ENCODE peak calls at places on chromosome 12, in seven cellular contexts. I is CD4-positive, alpha-beta T cell; H is caudate nucleus; Z is ovary; M is brain microvascular endothelial cell; B is hepatocyte; T is fibroblast of lung. W is an unnamed sample.
A peak's percentile ranks its signal among the peaks of the same experiment; 100 is the strongest.

GRCh38 chr12:2358986-2359658 is 306.3 kb downstream of the CACNA1C start:
- DNase-seq in I (no peak), H (no peak), Z (no peak), M (no peak), B (no peak), T (no peak), W (peak; percentile 57)

GRCh38 chr12:112801055-112801454 is 9.5 kb downstream of the RPH3A start:
- DNase-seq in I (no peak), H (no peak), Z (no peak), M (no peak), B (no peak), T (no peak), W (no peak)

GRCh38 chr12:103839893-103840292 is 1.1 kb downstream of the NT5DC3 start:
- DNase-seq in I (no peak), H (no peak), Z (no peak), M (no peak), B (no peak), T (no peak), W (no peak)

GRCh38 chr12:53063708-53064612 is 14.1 kb downstream of the TNS2 start:
- DNase-seq in I (no peak), H (no peak), Z (peak; percentile 71), M (peak; percentile 69), B (peak; percentile 15), T (peak; percentile 91), W (peak; percentile 44)

GRCh38 chr12:89474615-89475014 is 50.0 kb downstream of the GALNT4 start:
- DNase-seq in I (no peak), H (no peak), Z (no peak), M (no peak), B (no peak), T (no peak), W (no peak)

GRCh38 chr12:127273621-127274020 is 993.3 kb upstream of the TMEM132C start:
- DNase-seq in I (no peak), H (no peak), Z (no peak), M (peak; percentile 17), B (no peak), T (no peak), W (no peak)

GRCh38 chr12:95994476-95994875 is 1.7 kb downstream of the HAL start:
- DNase-seq in I (no peak), H (no peak), Z (no peak), M (no peak), B (no peak), T (no peak), W (peak; percentile 28)

GRCh38 chr12:72271741-72272661 is at the start of gene TRHDE:
- DNase-seq in I (no peak), H (no peak), Z (peak; percentile 66), M (peak; percentile 20), B (peak; percentile 71), T (peak; percentile 71), W (peak; percentile 92)

GRCh38 chr12:126545411-126545810 is 1480.2 kb downstream of the AACS start:
- DNase-seq in I (no peak), H (no peak), Z (no peak), M (no peak), B (no peak), T (no peak), W (no peak)

GRCh38 chr12:60231301-60231700 is 635.5 kb downstream of the SLC16A7 start:
- DNase-seq in I (no peak), H (no peak), Z (no peak), M (no peak), B (no peak), T (no peak), W (no peak)

GRCh38 chr12:63445266-63445665 is 223.0 kb downstream of the DPY19L2 start:
- DNase-seq in I (no peak), H (no peak), Z (no peak), M (no peak), B (no peak), T (no peak), W (no peak)

GRCh38 chr12:124941170-124941527 is 26.7 kb upstream of the UBC start:
- DNase-seq in I (no peak), H (no peak), Z (no peak), M (no peak), B (no peak), T (no peak), W (no peak)

GRCh38 chr12:74977832-74978481 is 231.7 kb downstream of the KCNC2 start:
- DNase-seq in I (no peak), H (no peak), Z (no peak), M (no peak), B (no peak), T (no peak), W (no peak)

GRCh38 chr12:27733052-27733656 is 22.5 kb downstream of the MRPS35 start:
- DNase-seq in I (peak; percentile 19), H (no peak), Z (no peak), M (peak; percentile 43), B (peak; percentile 45), T (peak; percentile 62), W (peak; percentile 58)

GRCh38 chr12:60704171-60704914 is 1108.5 kb downstream of the SLC16A7 start:
- DNase-seq in I (no peak), H (no peak), Z (no peak), M (peak; percentile 22), B (no peak), T (no peak), W (no peak)

GRCh38 chr12:30457621-30458289 is 237.9 kb downstream of the IPO8 start:
- DNase-seq in I (no peak), H (no peak), Z (no peak), M (peak; percentile 63), B (peak; percentile 71), T (peak; percentile 92), W (no peak)

GRCh38 chr12:43858096-43858495 is 22.2 kb downstream of the TMEM117 start:
- DNase-seq in I (no peak), H (no peak), Z (no peak), M (no peak), B (no peak), T (no peak), W (no peak)

GRCh38 chr12:124442772-124443445 is 124.5 kb downstream of the NCOR2 start:
- DNase-seq in I (no peak), H (no peak), Z (no peak), M (no peak), B (no peak), T (no peak), W (no peak)

GRCh38 chr12:116882742-116883141 is 1.5 kb upstream of the HRK start:
- DNase-seq in I (no peak), H (no peak), Z (no peak), M (peak; percentile 22), B (no peak), T (peak; percentile 53), W (peak; percentile 61)

GRCh38 chr12:24749171-24749570 is 199.7 kb downstream of the BCAT1 start:
- DNase-seq in I (no peak), H (no peak), Z (no peak), M (no peak), B (no peak), T (no peak), W (no peak)

GRCh38 chr12:116317986-116318737 is 40.7 kb upstream of the MED13L start:
- DNase-seq in I (no peak), H (no peak), Z (peak; percentile 26), M (no peak), B (no peak), T (no peak), W (no peak)

GRCh38 chr12:110109037-110109836 is 14.9 kb upstream of the IFT81 start:
- DNase-seq in I (no peak), H (no peak), Z (peak; percentile 71), M (peak; percentile 99), B (peak; percentile 74), T (peak; percentile 100), W (peak; percentile 87)
- H3K27ac ChIP-seq in I (no peak overlapping the region), H (no peak overlapping the region), Z (peak overlapping the region; percentile 81), M (peak overlapping the region; percentile 99), B (peak overlapping the region; percentile 90), T (peak overlapping the region; percentile 90), W (peak overlapping the region; percentile 66)

GRCh38 chr12:109421355-109422087 is 55.6 kb downstream of the KCTD10 start:
- DNase-seq in I (no peak), H (no peak), Z (no peak), M (no peak), B (no peak), T (no peak), W (no peak)
- H3K27ac ChIP-seq in I (no peak overlapping the region), H (no peak overlapping the region), Z (no peak overlapping the region), M (no peak overlapping the region), B (no peak overlapping the region), T (no peak overlapping the region), W (no peak overlapping the region)

DNA sequence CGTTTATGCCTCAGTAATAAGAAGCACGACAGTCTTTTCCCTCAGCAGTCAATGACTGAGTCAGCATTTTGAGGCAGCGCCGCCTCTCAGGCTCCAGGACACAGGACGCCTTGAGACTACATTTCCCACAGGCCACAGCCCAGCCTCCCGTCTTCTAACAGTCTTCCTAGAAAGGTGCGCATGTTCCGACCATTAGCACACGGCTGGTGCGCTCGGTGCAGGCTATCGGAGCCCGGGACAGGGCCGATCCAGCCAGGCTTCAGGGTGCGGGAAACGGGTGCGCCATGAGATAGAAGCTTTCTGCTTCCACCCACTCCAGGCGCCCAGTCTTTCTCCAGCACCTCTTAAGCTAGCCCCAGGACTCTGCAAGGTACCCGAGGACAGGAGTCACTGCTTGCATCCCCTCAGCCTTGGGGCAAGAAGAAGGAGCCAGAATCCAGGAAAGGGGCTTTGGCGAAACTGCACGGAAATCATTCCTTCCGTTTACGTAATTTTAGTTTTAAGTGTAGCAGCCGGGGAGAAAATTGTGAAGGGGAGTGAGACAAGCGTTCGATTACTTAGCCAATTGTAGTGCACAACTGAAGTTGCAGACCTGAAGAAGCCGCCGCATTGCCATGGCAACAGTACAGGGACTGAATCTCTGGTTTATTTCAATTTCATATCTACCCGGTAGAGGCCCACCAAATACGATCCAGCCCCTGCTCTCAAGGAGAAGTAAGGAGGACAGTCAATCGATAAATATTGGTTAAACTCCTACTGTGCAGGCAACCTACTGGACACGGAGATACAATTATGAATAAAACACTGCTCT is 53.9 kb downstream of the ZNF641 start:
- DNase-seq in I (peak; percentile 28), H (peak; percentile 72), Z (peak; percentile 76), M (peak; percentile 75), B (peak; percentile 92), T (peak; percentile 69), W (peak; percentile 96)
- H3K27ac ChIP-seq in I (no peak overlapping the region), H (peak overlapping the region; percentile 14), Z (no peak overlapping the region), M (no peak overlapping the region), B (peak overlapping the region; percentile 26), T (no peak overlapping the region), W (no peak overlapping the region)

GRCh38 chr12:99911967-99912366 is 72.8 kb downstream of the ANKS1B start:
- DNase-seq in I (no peak), H (no peak), Z (no peak), M (no peak), B (no peak), T (no peak), W (no peak)

GRCh38 chr12:99907210-99907609 is 77.5 kb downstream of the ANKS1B start:
- DNase-seq in I (no peak), H (no peak), Z (no peak), M (no peak), B (no peak), T (no peak), W (no peak)

GRCh38 chr12:99911076-99911475 is 73.7 kb downstream of the ANKS1B start:
- DNase-seq in I (no peak), H (no peak), Z (peak; percentile 14), M (peak; percentile 91), B (peak; percentile 49), T (peak; percentile 84), W (no peak)

GRCh38 chr12:99910342-99910741 is 74.4 kb downstream of the ANKS1B start:
- DNase-seq in I (no peak), H (no peak), Z (no peak), M (no peak), B (no peak), T (no peak), W (no peak)

DNA sequence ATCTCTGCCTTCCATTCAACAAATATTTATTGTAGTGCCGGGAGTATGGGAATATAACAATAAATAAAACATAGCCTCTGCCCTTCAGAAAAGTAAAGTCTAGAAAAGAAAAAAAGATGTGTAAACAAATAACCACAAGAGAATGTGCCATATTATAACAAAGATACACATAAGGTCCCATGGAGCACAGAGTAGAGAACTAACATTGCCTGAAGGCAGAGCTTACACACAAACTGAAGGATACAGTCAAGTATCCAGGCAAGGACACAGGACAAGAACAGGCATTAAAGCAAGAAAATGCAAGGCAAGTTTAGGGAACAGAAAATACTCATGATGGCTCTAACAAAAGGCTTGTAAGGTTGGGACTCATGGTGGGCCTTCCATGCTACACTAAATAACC is 78.0 kb downstream of the ANKS1B start:
- DNase-seq in I (no peak), H (no peak), Z (no peak), M (no peak), B (no peak), T (no peak), W (no peak)
- H3K27ac ChIP-seq in I (no peak overlapping the region), H (no peak overlapping the region), Z (no peak overlapping the region), M (no peak overlapping the region), B (no peak overlapping the region), T (no peak overlapping the region), W (no peak overlapping the region)

W was measured in endodermal cell.